ENCODE peak calls at places on chromosome 16, in nine cellular contexts. V is stimulated activated CD4-positive, alpha-beta T cell treated with anti-CD3 and anti-CD28 coated beads, Interleukin-1b, Interleukin-23, amount 100 ng/mL, for 1 hour; Q is kidney epithelial cell; A is ovary; J is activated CD4-positive, alpha-beta memory T cell treated with anti-CD3 and anti-CD28 coated beads, Interleukin-2, amount 10 ng/mL, durations not matched to agents 7 days and 5 days; M is NCI-H1436; G is AG04450; L is C1 segment of cervical spinal cord; Y is GF-D8. O is an unnamed sample.

GRCh38 chr16:68643847-68644246 is 1.3 kb upstream of the CDH3 start:
- DNase-seq in Y (no peak), V (no peak), M (no peak), Q (no peak), L (no peak), A (peak), J (no peak), G (no peak), O (no peak)

GRCh38 chr16:75075688-75076268 is 40.8 kb downstream of the LDHD start:
- DNase-seq in L (peak), Q (no peak), A (no peak), M (no peak), G (no peak), V (no peak), J (no peak), Y (no peak), O (no peak)

GRCh38 chr16:58198739-58199411 is 969 bp upstream of the CSNK2A2 start:
- DNase-seq in M (no peak), G (no peak), Y (no peak), J (no peak), Q (no peak), A (no peak), V (no peak), L (no peak), O (no peak)

GRCh38 chr16:2420035-2420434 is 9.2 kb upstream of the CCNF start:
- DNase-seq in V (no peak), J (no peak), M (no peak), A (no peak), L (no peak), G (no peak), Q (no peak), Y (no peak), O (no peak)

GRCh38 chr16:73781297-73781696 is 515.3 kb upstream of the PSMD7 start:
- DNase-seq in V (no peak), G (no peak), M (no peak), L (no peak), J (no peak), A (no peak), Y (no peak), Q (no peak), O (no peak)

GRCh38 chr16:24347556-24347955 is 91.4 kb downstream of the CACNG3 start:
- DNase-seq in A (no peak), Q (no peak), V (no peak), G (no peak), M (no peak), J (no peak), Y (no peak), L (no peak), O (no peak)

GRCh38 chr16:72768611-72769010 is 279.3 kb downstream of the ZFHX3 start:
- DNase-seq in V (no peak), Y (no peak), Q (no peak), M (no peak), J (no peak), G (no peak), A (no peak), L (no peak), O (no peak)

GRCh38 chr16:85798283-85798776 is 1.0 kb downstream of the EMC8 start:
- DNase-seq in J (no peak), V (no peak), G (no peak), L (no peak), Q (no peak), A (no peak), Y (no peak), M (no peak), O (no peak)

GRCh38 chr16:8665529-8665928 is 8.9 kb upstream of the ABAT start:
- DNase-seq in J (no peak), Q (no peak), G (no peak), V (no peak), L (no peak), M (no peak), Y (no peak), A (no peak), O (no peak)

GRCh38 chr16:57564571-57565270 is 22.3 kb downstream of the ADGRG5 start:
- DNase-seq in V (no peak), A (no peak), G (no peak), M (no peak), J (no peak), Y (no peak), Q (peak), L (no peak), O (no peak)

GRCh38 chr16:49528035-49528434 is 154.4 kb downstream of the C16orf78 start:
- DNase-seq in L (no peak), V (no peak), J (no peak), Q (no peak), Y (no peak), A (peak), M (no peak), G (no peak), O (no peak)

GRCh38 chr16:67407788-67408452 is 8.4 kb downstream of the ZDHHC1 start:
- DNase-seq in A (no peak), Y (no peak), G (no peak), Q (no peak), V (no peak), M (no peak), L (no peak), J (no peak), O (no peak)

GRCh38 chr16:31071861-31072260 is 2.2 kb downstream of the ZNF668 start:
- DNase-seq in J (no peak), L (no peak), G (no peak), M (no peak), Y (no peak), V (no peak), Q (no peak), A (no peak), O (no peak)

GRCh38 chr16:57394444-57394843 is 10.1 kb upstream of the CCL17 start:
- DNase-seq in M (no peak), G (no peak), V (no peak), J (no peak), L (no peak), Y (no peak), A (no peak), Q (no peak), O (no peak)

GRCh38 chr16:67767953-67768352 is 38.4 kb downstream of the RANBP10 start:
- DNase-seq in Y (no peak), L (no peak), A (no peak), V (no peak), Q (no peak), J (no peak), G (peak), M (no peak), O (no peak)

GRCh38 chr16:79318137-79318899 is 282.2 kb downstream of the MAF start:
- DNase-seq in Y (no peak), L (no peak), V (no peak), A (no peak), Q (no peak), M (no peak), G (no peak), J (no peak), O (no peak)

GRCh38 chr16:9225527-9226316 is 134.3 kb downstream of the HAPSTR1 start:
- DNase-seq in Y (no peak), J (no peak), A (no peak), V (no peak), G (no peak), L (no peak), Q (no peak), M (no peak), O (no peak)

GRCh38 chr16:57268804-57269800 is 15.4 kb downstream of the PLLP start:
- DNase-seq in J (no peak), L (no peak), A (no peak), Q (no peak), Y (no peak), M (no peak), G (no peak), V (no peak), O (peak)

GRCh38 chr16:57732011-57732410 is 3.6 kb upstream of the KATNB1 start:
- DNase-seq in Y (no peak), Q (no peak), J (no peak), M (no peak), A (no peak), G (no peak), L (no peak), V (no peak), O (no peak)

GRCh38 chr16:84156342-84156784 is 11.3 kb downstream of the DNAAF1 start:
- DNase-seq in G (no peak), Q (peak), A (no peak), Y (no peak), L (no peak), V (no peak), J (no peak), M (no peak), O (no peak)

GRCh38 chr16:81731636-81732035 is 47.5 kb upstream of the PLCG2 start:
- DNase-seq in J (no peak), Q (no peak), M (no peak), L (no peak), Y (no peak), A (no peak), G (no peak), V (no peak), O (no peak)

GRCh38 chr16:21613361-21613760 is 14.0 kb downstream of the METTL9 start:
- DNase-seq in Q (no peak), A (no peak), L (no peak), V (no peak), J (no peak), G (no peak), M (no peak), Y (no peak), O (no peak)

GRCh38 chr16:71854369-71854948 is 8.7 kb downstream of the ATXN1L start:
- DNase-seq in V (no peak), J (no peak), M (no peak), L (no peak), Q (no peak), G (no peak), Y (no peak), A (no peak), O (no peak)

GRCh38 chr16:29021471-29021870 is 36.6 kb downstream of the LAT start:
- DNase-seq in A (no peak), L (no peak), Q (no peak), V (no peak), M (no peak), G (no peak), J (no peak), Y (no peak), O (no peak)

GRCh38 chr16:19502395-19503131 is 19.3 kb downstream of the GDE1 start:
- DNase-seq in G (no peak), A (peak), J (peak), V (no peak), Q (no peak), L (peak), Y (no peak), M (peak), O (peak)

GRCh38 chr16:30786936-30787612 is at the start of gene ZNF629:
- DNase-seq in V (no peak), A (peak), M (peak), G (no peak), L (peak), Y (peak), J (no peak), Q (no peak), O (peak)

GRCh38 chr16:49345829-49346228 is 27.8 kb upstream of the C16orf78 start:
- DNase-seq in Y (no peak), L (no peak), Q (no peak), J (no peak), V (no peak), G (no peak), M (no peak), A (no peak), O (no peak)

GRCh38 chr16:75086281-75086680 is 30.3 kb downstream of the LDHD start:
- DNase-seq in A (no peak), Q (no peak), J (no peak), Y (no peak), L (no peak), V (no peak), M (no peak), G (no peak), O (no peak)

GRCh38 chr16:28067604-28068382 is 4.3 kb upstream of the GSG1L start:
- DNase-seq in V (no peak), Q (no peak), A (no peak), L (no peak), J (no peak), Y (no peak), G (no peak), M (no peak), O (no peak)

GRCh38 chr16:89633064-89633631 is 19.7 kb downstream of the DPEP1 start:
- DNase-seq in M (no peak), L (no peak), J (no peak), Y (no peak), Q (no peak), A (no peak), V (no peak), G (no peak), O (no peak)

GRCh38 chr16:87541004-87541881 is 48.4 kb upstream of the ZCCHC14 start:
- DNase-seq in V (no peak), L (no peak), M (no peak), J (no peak), Y (no peak), Q (no peak), G (peak), A (peak), O (peak)

O was measured in left ventricle myocardium inferior.